ENCODE peak calls at places on chromosomes 12 and 14, in six cellular contexts. One of them, this sample, is unnamed. For H3K9me3 and H3K4me1, the result is how much of the 10 kb centered on the place peaks cover.

GRCh38 chr12:124883263-124883876 is 19.7 kb upstream of the SCARB1 start:
- DNase-seq in psoas muscle: no peak
- DNase-seq in pancreas: no peak
- DNase-seq in esophagus muscularis mucosa: no peak
- DNase-seq in adrenal gland: no peak
- DNase-seq in stomach: no peak
- DNase-seq in this sample: no peak

GRCh38 chr12:104213952-104214351 is 1.6 kb upstream of the TXNRD1 start:
- DNase-seq in stomach: no peak
- DNase-seq in esophagus muscularis mucosa: no peak
- DNase-seq in psoas muscle: no peak
- DNase-seq in pancreas: no peak
- DNase-seq in adrenal gland: no peak
- DNase-seq in this sample: no peak

GRCh38 chr14:23538785-23539184 is 12.8 kb downstream of the ZFHX2 start:
- DNase-seq in stomach: no peak
- DNase-seq in adrenal gland: no peak
- DNase-seq in psoas muscle: no peak
- DNase-seq in pancreas: no peak
- DNase-seq in esophagus muscularis mucosa: no peak
- DNase-seq in this sample: no peak

GRCh38 chr14:76867536-76868452 is 41.6 kb downstream of the LRRC74A start:
- DNase-seq in esophagus muscularis mucosa: no peak
- DNase-seq in stomach: peak
- DNase-seq in adrenal gland: no peak
- DNase-seq in psoas muscle: no peak
- DNase-seq in pancreas: no peak
- DNase-seq in this sample: no peak

GRCh38 chr12:47082963-47083621 is 3.3 kb upstream of the AMIGO2 start:
- DNase-seq in pancreas: no peak
- DNase-seq in stomach: no peak
- DNase-seq in adrenal gland: no peak
- DNase-seq in esophagus muscularis mucosa: no peak
- DNase-seq in psoas muscle: no peak
- DNase-seq in this sample: no peak

GRCh38 chr14:50741571-50741970 is 73.5 kb upstream of the SAV1 start:
- DNase-seq in stomach: no peak
- DNase-seq in pancreas: no peak
- DNase-seq in psoas muscle: no peak
- DNase-seq in esophagus muscularis mucosa: no peak
- DNase-seq in adrenal gland: no peak
- DNase-seq in this sample: no peak

GRCh38 chr12:62754706-62755105 is 180.2 kb downstream of the PPM1H start:
- DNase-seq in stomach: no peak
- DNase-seq in adrenal gland: no peak
- DNase-seq in psoas muscle: no peak
- DNase-seq in pancreas: no peak
- DNase-seq in esophagus muscularis mucosa: no peak
- DNase-seq in this sample: no peak

GRCh38 chr12:55728185-55728931 is 451 bp downstream of the CD63 start:
- DNase-seq in stomach: peak
- DNase-seq in esophagus muscularis mucosa: no peak
- DNase-seq in adrenal gland: peak
- DNase-seq in psoas muscle: peak
- DNase-seq in pancreas: peak
- DNase-seq in this sample: peak

GRCh38 chr14:98175436-98175835 is 1096.6 kb downstream of the BCL11B start:
- DNase-seq in stomach: no peak
- DNase-seq in psoas muscle: no peak
- DNase-seq in adrenal gland: no peak
- DNase-seq in esophagus muscularis mucosa: no peak
- DNase-seq in pancreas: no peak
- DNase-seq in this sample: no peak

GRCh38 chr12:93660996-93661395 is 16.2 kb upstream of the CRADD start:
- DNase-seq in adrenal gland: no peak
- DNase-seq in stomach: no peak
- DNase-seq in pancreas: no peak
- DNase-seq in psoas muscle: no peak
- DNase-seq in esophagus muscularis mucosa: no peak
- DNase-seq in this sample: no peak

GRCh38 chr14:57485635-57486034 is 8.0 kb downstream of the CCDC198 start:
- DNase-seq in adrenal gland: no peak
- DNase-seq in esophagus muscularis mucosa: no peak
- DNase-seq in stomach: no peak
- DNase-seq in psoas muscle: no peak
- DNase-seq in pancreas: no peak
- DNase-seq in this sample: no peak

GRCh38 chr12:1744932-1745331 is 54.1 kb downstream of the ADIPOR2 start:
- DNase-seq in adrenal gland: no peak
- DNase-seq in stomach: no peak
- DNase-seq in pancreas: no peak
- DNase-seq in psoas muscle: no peak
- DNase-seq in esophagus muscularis mucosa: no peak
- DNase-seq in this sample: no peak

GRCh38 chr12:100229036-100229635 is 28.5 kb downstream of the ACTR6 start:
- DNase-seq in pancreas: no peak
- DNase-seq in psoas muscle: no peak
- DNase-seq in esophagus muscularis mucosa: no peak
- DNase-seq in stomach: no peak
- DNase-seq in adrenal gland: no peak
- DNase-seq in this sample: no peak

GRCh38 chr12:9694220-9694619 is 24.7 kb downstream of the CLEC2D start:
- DNase-seq in esophagus muscularis mucosa: no peak
- DNase-seq in stomach: no peak
- DNase-seq in pancreas: no peak
- DNase-seq in psoas muscle: no peak
- DNase-seq in adrenal gland: no peak
- DNase-seq in this sample: no peak

GRCh38 chr14:68561531-68562007 is 231.3 kb downstream of the ZFP36L1 start:
- DNase-seq in psoas muscle: no peak
- DNase-seq in pancreas: no peak
- DNase-seq in esophagus muscularis mucosa: no peak
- DNase-seq in stomach: peak
- DNase-seq in adrenal gland: no peak
- DNase-seq in this sample: no peak

GRCh38 chr14:34843011-34843554 is 32.1 kb downstream of the BAZ1A start:
- DNase-seq in psoas muscle: no peak
- DNase-seq in pancreas: no peak
- DNase-seq in adrenal gland: no peak
- DNase-seq in esophagus muscularis mucosa: no peak
- DNase-seq in stomach: no peak
- DNase-seq in this sample: no peak

GRCh38 chr14:90809530-90810312 is 6.5 kb downstream of the TTC7B start:
- DNase-seq in adrenal gland: no peak
- DNase-seq in stomach: no peak
- DNase-seq in psoas muscle: no peak
- DNase-seq in pancreas: no peak
- DNase-seq in esophagus muscularis mucosa: no peak
- DNase-seq in this sample: no peak

GRCh38 chr14:28678887-28679286 is 87.7 kb upstream of the FOXG1 start:
- DNase-seq in pancreas: no peak
- DNase-seq in esophagus muscularis mucosa: no peak
- DNase-seq in adrenal gland: no peak
- DNase-seq in stomach: no peak
- DNase-seq in psoas muscle: no peak
- DNase-seq in this sample: no peak

GRCh38 chr14:28677381-28677780 is 89.2 kb upstream of the FOXG1 start:
- DNase-seq in esophagus muscularis mucosa: no peak
- DNase-seq in psoas muscle: no peak
- DNase-seq in adrenal gland: no peak
- DNase-seq in stomach: no peak
- DNase-seq in pancreas: no peak
- DNase-seq in this sample: no peak

GRCh38 chr14:28676481-28676880 is 90.1 kb upstream of the FOXG1 start:
- DNase-seq in esophagus muscularis mucosa: no peak
- DNase-seq in psoas muscle: no peak
- DNase-seq in pancreas: no peak
- DNase-seq in adrenal gland: no peak
- DNase-seq in stomach: no peak
- DNase-seq in this sample: no peak

DNA sequence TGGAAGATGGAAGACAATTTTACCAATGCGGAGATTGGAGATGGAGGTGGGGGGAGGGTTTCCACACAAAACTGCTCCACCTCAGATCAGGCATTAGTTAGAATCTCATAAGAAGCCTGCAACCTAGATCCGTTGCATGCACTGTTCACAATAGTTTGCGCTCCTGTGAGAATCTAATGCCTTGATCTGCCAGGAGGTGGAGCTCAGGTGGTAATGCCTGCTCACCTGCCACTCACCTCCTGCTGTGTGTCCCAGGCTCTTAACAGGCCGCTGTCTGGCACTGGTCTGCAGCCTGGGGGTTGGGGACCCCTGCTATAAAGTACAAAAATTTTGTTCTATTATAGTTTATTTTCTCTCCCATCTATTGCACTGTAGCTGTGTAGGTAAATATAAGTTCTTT is 84.9 kb upstream of the FOXG1 start:
- DNase-seq in psoas muscle: no peak
- DNase-seq in pancreas: no peak
- DNase-seq in adrenal gland: no peak
- DNase-seq in esophagus muscularis mucosa: no peak
- DNase-seq in stomach: no peak
- DNase-seq in this sample: no peak
- H3K9me3 ChIP-seq in psoas muscle: under half
- H3K9me3 ChIP-seq in pancreas: under half
- H3K9me3 ChIP-seq in adrenal gland: under half
- H3K9me3 ChIP-seq in esophagus muscularis mucosa: under half
- H3K9me3 ChIP-seq in stomach: under half
- H3K9me3 ChIP-seq in this sample: under half

GRCh38 chr12:131509706-131510105 is 201.2 kb upstream of the SFSWAP start:
- DNase-seq in stomach: no peak
- DNase-seq in adrenal gland: no peak
- DNase-seq in pancreas: no peak
- DNase-seq in psoas muscle: no peak
- DNase-seq in esophagus muscularis mucosa: no peak
- DNase-seq in this sample: no peak
- H3K4me1 ChIP-seq in stomach: under half
- H3K4me1 ChIP-seq in adrenal gland: under half
- H3K4me1 ChIP-seq in pancreas: under half
- H3K4me1 ChIP-seq in psoas muscle: under half
- H3K4me1 ChIP-seq in esophagus muscularis mucosa: under half
- H3K4me1 ChIP-seq in this sample: under half

GRCh38 chr14:25464772-25465171 is 414.8 kb upstream of the STXBP6 start:
- DNase-seq in psoas muscle: no peak
- DNase-seq in stomach: no peak
- DNase-seq in adrenal gland: no peak
- DNase-seq in esophagus muscularis mucosa: no peak
- DNase-seq in pancreas: no peak
- DNase-seq in this sample: no peak
- H3K9me3 ChIP-seq in psoas muscle: under half
- H3K9me3 ChIP-seq in stomach: under half
- H3K9me3 ChIP-seq in adrenal gland: under half
- H3K9me3 ChIP-seq in esophagus muscularis mucosa: under half
- H3K9me3 ChIP-seq in pancreas: under half
- H3K9me3 ChIP-seq in this sample: under half

DNA sequence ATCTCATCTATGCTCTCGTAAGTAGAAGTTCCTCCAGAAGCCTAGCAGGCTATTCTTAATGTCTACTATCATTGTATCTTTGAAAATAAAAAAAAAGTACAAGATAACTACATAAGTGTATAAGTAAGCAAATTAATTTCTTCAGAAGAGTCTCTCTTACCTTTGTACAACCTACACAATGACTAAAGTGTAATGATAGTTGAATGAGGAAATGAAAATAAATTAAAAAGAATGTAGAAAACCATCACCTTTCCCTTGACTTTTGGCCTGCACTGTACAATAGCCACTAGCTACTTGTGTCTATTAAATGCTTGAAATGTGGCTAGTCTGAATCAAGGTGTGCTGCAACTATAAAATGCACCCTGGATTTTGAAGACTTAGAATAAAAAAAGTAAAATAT is 229.9 kb upstream of the FOXN3 start:
- DNase-seq in stomach: no peak
- DNase-seq in psoas muscle: no peak
- DNase-seq in adrenal gland: no peak
- DNase-seq in pancreas: no peak
- DNase-seq in esophagus muscularis mucosa: no peak
- DNase-seq in this sample: no peak
- H3K4me1 ChIP-seq in stomach: under half
- H3K4me1 ChIP-seq in psoas muscle: under half
- H3K4me1 ChIP-seq in adrenal gland: under half
- H3K4me1 ChIP-seq in pancreas: under half
- H3K4me1 ChIP-seq in esophagus muscularis mucosa: under half
- H3K4me1 ChIP-seq in this sample: under half

DNA sequence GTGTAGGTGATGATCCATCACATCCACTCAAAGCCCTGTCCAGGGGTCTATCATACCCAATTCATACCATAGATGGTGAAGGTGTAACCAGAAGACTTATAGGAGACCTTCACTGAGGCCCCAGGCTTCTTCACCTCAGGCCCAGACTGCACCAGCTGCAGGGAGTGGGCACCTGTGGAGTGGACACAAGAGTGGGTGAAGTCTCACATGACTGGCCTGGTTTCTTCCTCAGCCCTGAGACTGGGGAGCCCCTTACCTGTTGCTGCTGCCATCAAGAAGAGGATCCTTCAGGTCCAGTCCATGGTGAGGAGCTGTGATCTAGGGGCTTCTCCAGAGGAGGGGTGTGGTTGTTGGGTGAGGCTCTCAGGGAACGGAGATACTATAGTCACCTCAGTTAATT is 851.0 kb downstream of the TMEM121 start:
- DNase-seq in psoas muscle: no peak
- DNase-seq in stomach: no peak
- DNase-seq in pancreas: no peak
- DNase-seq in adrenal gland: no peak
- DNase-seq in esophagus muscularis mucosa: no peak
- DNase-seq in this sample: no peak
- H3K9me3 ChIP-seq in psoas muscle: under half
- H3K9me3 ChIP-seq in stomach: under half
- H3K9me3 ChIP-seq in pancreas: under half
- H3K9me3 ChIP-seq in adrenal gland: under half
- H3K9me3 ChIP-seq in esophagus muscularis mucosa: under half
- H3K9me3 ChIP-seq in this sample: under half